ENCODE peak calls at places on chromosomes 5 and 9, in five cellular contexts. G is heart left ventricle, A is breast epithelium, J is GM12892, V is IMR-90. Q is an unnamed sample.

GRCh38 chr5:40437452-40437861 is 242.3 kb upstream of the PTGER4 start:
- DNase-seq in G (no peak), A (no peak), J (no peak), V (peak; percentile 87), Q (no peak)

GRCh38 chr5:132296412-132297001 is 2.3 kb downstream of the SLC22A4 start:
- DNase-seq in G (no peak), A (no peak), J (no peak), V (peak; percentile 48), Q (no peak)

GRCh38 chr5:56094579-56095361 is 100.0 kb upstream of the IL6ST start:
- DNase-seq in G (no peak), A (no peak), J (no peak), V (no peak), Q (no peak)

GRCh38 chr5:65137631-65138030 is 344.1 kb downstream of the ADAMTS6 start:
- DNase-seq in G (no peak), A (no peak), J (no peak), V (peak; percentile 26), Q (no peak)

GRCh38 chr5:141866111-141866510 is 12.1 kb downstream of the PCDH1 start:
- DNase-seq in G (no peak), A (peak; percentile 96), J (no peak), V (no peak), Q (no peak)

GRCh38 chr5:56881571-56881970 is 27.8 kb upstream of the SETD9 start:
- DNase-seq in G (no peak), A (no peak), J (no peak), V (no peak), Q (no peak)

GRCh38 chr9:86614871-86615849 is 260.9 kb upstream of the TUT7 start:
- DNase-seq in G (no peak), A (no peak), J (no peak), V (peak; percentile 70), Q (no peak)

GRCh38 chr5:113230711-113231652 is 203.8 kb downstream of the TSSK1B start:
- DNase-seq in G (no peak), A (no peak), J (no peak), V (peak; percentile 56), Q (no peak)

GRCh38 chr5:139872052-139872766 is 76.6 kb downstream of the PSD2 start:
- DNase-seq in G (no peak), A (no peak), J (no peak), V (no peak), Q (no peak)

GRCh38 chr9:115673599-115673998 is 480.0 kb upstream of the PAPPA start:
- DNase-seq in G (no peak), A (no peak), J (no peak), V (peak; percentile 75), Q (no peak)

GRCh38 chr9:12880406-12881016 is 105.7 kb downstream of the LURAP1L start:
- DNase-seq in G (no peak), A (no peak), J (no peak), V (peak; percentile 66), Q (no peak)

GRCh38 chr5:167723254-167723871 is 568.1 kb upstream of the WWC1 start:
- DNase-seq in G (peak; percentile 73), A (peak; percentile 70), J (peak; percentile 25), V (peak; percentile 70), Q (no peak)

GRCh38 chr5:175847503-175847902 is 23.9 kb upstream of the CPLX2 start:
- DNase-seq in G (no peak), A (no peak), J (no peak), V (peak; percentile 19), Q (no peak)

GRCh38 chr5:172102251-172102870 is 85.7 kb downstream of the STK10 start:
- DNase-seq in G (peak; percentile 24), A (no peak), J (no peak), V (no peak), Q (no peak)

GRCh38 chr9:35508069-35508468 is 18.2 kb downstream of the RUSC2 start:
- DNase-seq in G (no peak), A (no peak), J (no peak), V (peak; percentile 76), Q (no peak)

GRCh38 chr5:139725073-139725830 is 70.4 kb upstream of the PSD2 start:
- DNase-seq in G (peak; percentile 69), A (no peak), J (no peak), V (peak; percentile 85), Q (no peak)

GRCh38 chr9:27715651-27716050 is 142.4 kb upstream of the C9orf72 start:
- DNase-seq in G (no peak), A (no peak), J (no peak), V (no peak), Q (no peak)

GRCh38 chr5:106862450-106863193 is 808.1 kb downstream of the EFNA5 start:
- DNase-seq in G (no peak), A (no peak), J (no peak), V (peak; percentile 50), Q (no peak)

GRCh38 chr9:105877719-105878118 is 183.4 kb downstream of the TMEM38B start:
- DNase-seq in G (no peak), A (no peak), J (no peak), V (no peak), Q (no peak)

GRCh38 chr9:6134661-6135177 is 80.9 kb upstream of the IL33 start:
- DNase-seq in G (no peak), A (no peak), J (no peak), V (no peak), Q (no peak)

GRCh38 chr5:73451218-73452130 is 2.9 kb upstream of the FOXD1 start:
- DNase-seq in G (peak; percentile 64), A (peak; percentile 68), J (no peak), V (peak; percentile 59), Q (no peak)

DNA sequence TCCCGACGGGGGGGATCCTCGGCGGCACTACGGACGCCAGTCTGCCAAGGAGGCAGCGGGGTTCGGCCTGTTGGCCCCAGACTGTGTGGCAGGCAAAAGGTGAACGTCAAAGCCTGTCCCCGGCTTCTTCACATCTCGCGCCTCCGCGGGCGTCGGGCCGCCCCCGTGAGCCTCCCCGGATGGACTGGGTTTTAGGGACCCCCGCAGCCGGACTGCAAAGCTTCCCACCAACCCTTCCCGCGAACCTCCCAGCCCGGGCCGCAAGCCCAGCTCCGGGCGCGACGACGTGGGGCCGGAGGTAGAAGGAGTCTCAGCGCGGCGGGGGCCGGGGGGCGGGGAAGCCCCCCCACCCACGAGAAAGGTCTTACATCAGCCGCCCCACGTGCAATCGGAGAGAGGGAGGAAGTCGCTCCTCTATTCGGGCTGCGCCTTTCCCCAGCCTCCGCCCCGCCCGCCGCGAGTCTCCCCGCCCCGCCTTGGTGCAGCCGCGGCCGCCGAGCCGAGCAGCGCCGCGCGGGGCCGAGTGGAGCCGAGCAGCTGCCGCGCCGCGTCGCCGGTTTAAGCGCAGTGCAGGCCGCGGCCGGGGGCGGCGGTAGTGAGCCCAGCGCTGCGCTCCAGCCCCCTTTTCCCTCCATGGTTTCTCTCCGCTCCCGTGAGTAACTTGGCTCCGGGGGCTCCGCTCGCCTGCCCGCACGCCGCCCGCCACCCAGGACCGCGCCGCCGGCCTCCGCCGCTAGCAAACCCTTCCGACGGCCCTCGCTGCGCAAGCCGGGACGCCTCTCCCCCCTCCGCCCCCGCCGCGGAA is at the start of gene ANP32B:
- DNase-seq in G (peak; percentile 93), A (peak; percentile 88), J (peak; percentile 78), V (peak; percentile 89), Q (peak; percentile 85)
- TF ChIP-seq POLR2A in G (no peak), A (no peak), J (no peak), V (peak; percentile 60), Q (peak; percentile 58)

DNA sequence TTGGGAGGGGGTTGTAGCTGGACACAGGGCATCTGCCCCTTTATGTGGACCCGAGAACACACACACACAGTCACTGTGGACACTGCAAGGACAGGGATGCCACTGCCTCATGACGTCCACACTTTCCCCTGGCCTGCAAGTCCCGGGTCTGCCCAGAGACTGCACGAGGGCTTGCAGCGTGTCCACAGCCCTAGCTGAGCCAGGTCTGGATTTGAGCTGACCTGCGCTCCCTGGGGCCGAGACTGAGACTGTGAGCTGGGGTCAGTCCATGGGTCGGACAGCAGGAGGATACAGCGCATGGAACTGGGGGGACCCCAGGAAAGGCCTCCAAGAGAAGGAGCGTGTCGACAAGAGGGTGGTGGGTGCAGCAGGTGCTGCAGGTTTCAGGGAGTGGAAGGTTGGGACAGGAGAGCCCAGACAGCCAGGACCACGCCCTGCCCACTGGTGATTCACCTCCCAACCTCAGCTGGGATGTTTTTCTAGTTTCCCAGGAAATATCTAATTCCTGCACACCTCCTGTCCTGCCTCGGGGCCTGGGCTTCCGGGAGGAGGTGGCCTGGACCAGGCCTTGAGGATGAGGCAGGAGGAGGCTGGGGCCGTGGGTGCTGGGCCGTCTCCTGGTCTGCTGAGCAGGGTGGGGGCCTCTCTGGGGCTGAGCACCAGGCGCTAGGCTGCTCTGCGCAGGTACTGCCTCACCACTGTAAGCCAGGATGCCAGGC is 805 bp upstream of the RNF224 start:
- DNase-seq in G (no peak), A (no peak), J (no peak), V (no peak), Q (no peak)
- TF ChIP-seq POLR2A in G (no peak), A (no peak), J (no peak), V (no peak), Q (no peak)

GRCh38 chr5:68248896-68249295 is 33.3 kb downstream of the PIK3R1 start:
- DNase-seq in G (no peak), A (no peak), J (no peak), V (no peak), Q (no peak)

GRCh38 chr5:68247627-68248026 is 32.1 kb downstream of the PIK3R1 start:
- DNase-seq in G (no peak), A (no peak), J (no peak), V (no peak), Q (no peak)

GRCh38 chr5:68250662-68251298 is 35.2 kb downstream of the PIK3R1 start:
- DNase-seq in G (no peak), A (no peak), J (no peak), V (no peak), Q (no peak)

GRCh38 chr5:68251386-68251785 is 35.8 kb downstream of the PIK3R1 start:
- DNase-seq in G (peak; percentile 40), A (no peak), J (no peak), V (peak; percentile 31), Q (no peak)

DNA sequence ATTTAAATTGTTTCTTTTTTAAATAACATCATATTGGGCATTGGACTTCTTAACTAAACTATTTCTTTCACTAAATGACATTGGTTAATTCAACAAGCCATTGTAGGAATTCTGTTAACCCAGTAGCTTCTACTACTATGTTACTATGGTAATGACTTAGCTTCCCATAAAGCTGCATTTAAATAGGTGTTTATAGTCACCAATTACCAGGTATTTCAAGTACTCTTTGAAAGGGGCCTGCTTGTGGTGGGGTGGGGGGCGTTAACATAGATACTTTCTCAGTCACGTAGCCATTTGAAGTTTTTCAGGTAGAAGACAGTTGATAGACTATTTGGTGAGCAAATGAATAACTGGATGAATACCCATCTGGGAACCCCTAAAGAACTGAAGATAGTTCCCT is 34.0 kb downstream of the PIK3R1 start:
- DNase-seq in G (no peak), A (no peak), J (no peak), V (no peak), Q (no peak)
- TF ChIP-seq POLR2A in G (no peak), A (no peak), J (no peak), V (no peak), Q (no peak)

DNA sequence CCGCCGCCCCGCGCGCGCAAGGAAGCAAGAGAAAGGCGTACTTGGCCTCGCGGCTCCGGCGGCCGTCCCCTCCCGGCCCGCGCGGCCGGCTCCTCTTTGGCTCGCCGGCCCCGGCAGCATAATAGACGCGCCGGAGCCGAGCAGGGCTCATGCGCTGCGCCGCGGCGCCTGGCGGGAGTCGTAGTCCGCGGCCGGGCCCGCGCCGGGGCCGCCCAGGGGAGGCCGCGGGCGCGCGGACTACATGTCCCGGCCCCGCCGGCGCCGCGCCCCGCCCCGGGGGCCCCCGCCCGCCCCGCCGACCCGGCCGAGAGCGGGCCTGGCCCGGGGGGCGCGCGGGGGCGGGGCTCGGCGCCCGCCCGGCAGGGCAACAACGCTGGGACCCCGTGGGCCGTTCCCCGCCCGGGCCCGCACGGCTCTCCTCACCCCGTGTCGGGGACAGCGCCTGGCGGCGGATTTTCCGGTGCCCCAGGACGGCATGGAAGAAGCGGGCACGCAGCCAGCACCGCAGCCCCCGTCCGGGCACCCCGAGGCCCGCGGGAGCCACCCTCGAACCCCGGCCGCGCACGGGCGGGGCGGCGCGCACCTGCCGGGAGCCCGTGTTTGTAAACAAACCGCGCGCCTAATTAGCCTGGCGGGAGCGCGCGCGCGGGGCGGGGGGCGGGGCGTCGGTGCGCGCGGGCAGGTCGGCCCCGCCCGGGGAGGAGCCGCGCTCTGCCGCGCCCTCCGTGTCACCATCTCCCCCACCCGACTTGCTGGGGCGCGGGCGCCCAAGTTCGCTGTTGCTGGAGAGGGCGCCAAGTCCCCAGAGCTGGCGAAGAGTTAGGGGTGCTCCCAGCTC is at the start of gene BRD3:
- DNase-seq in G (peak; percentile 92), A (peak; percentile 76), J (peak; percentile 89), V (peak; percentile 88), Q (peak; percentile 74)
- TF ChIP-seq POLR2A in G (peak; percentile 10), A (no peak), J (peak; percentile 59), V (peak; percentile 51), Q (peak; percentile 93)